ENCODE peak calls at places on chromosomes 7 and 10, in ten cellular contexts. S, G, Y, Q, Z, A, T, X, B and W are unnamed samples.

GRCh38 chr7:111126987-111127386 is 36.1 kb downstream of the LRRN3 start:
- DNase-seq in A (no peak), T (no peak), X (no peak), Y (no peak), B (peak; percentile 62), G (peak; percentile 61), Q (no peak), Z (no peak), S (no peak), W (no peak)

GRCh38 chr7:107009846-107010203 is 34.7 kb upstream of the PRKAR2B start:
- DNase-seq in G (no peak), Q (no peak), S (no peak), Z (no peak), T (no peak), B (no peak), Y (no peak), X (no peak), A (no peak), W (no peak)

GRCh38 chr7:96118449-96119001 is 203.4 kb downstream of the SLC25A13 start:
- DNase-seq in B (no peak), Q (no peak), T (no peak), Y (no peak), Z (no peak), A (no peak), S (no peak), G (no peak), X (no peak), W (no peak)

GRCh38 chr10:34316154-34316553 is 498.9 kb downstream of the PARD3 start:
- DNase-seq in T (no peak), S (no peak), Z (no peak), X (no peak), Q (no peak), B (no peak), G (no peak), A (no peak), Y (no peak), W (no peak)

GRCh38 chr10:87863102-87863943 is at the start of the genes KLLN and PTEN:
- DNase-seq in T (peak; percentile 92), S (peak; percentile 90), G (peak; percentile 95), X (peak; percentile 85), Q (peak; percentile 97), B (peak; percentile 92), Z (peak; percentile 84), Y (peak; percentile 92), A (peak; percentile 96), W (peak; percentile 94)

GRCh38 chr10:103554488-103555320 is 61.2 kb downstream of the NEURL1 start:
- DNase-seq in Z (peak; percentile 21), S (peak; percentile 67), A (no peak), Y (no peak), T (peak; percentile 62), B (peak; percentile 68), G (peak; percentile 55), Q (no peak), X (peak; percentile 19), W (peak; percentile 59)

GRCh38 chr7:83849135-83849534 is 200.2 kb upstream of the SEMA3E start:
- DNase-seq in B (no peak), Q (no peak), Z (no peak), Y (no peak), T (no peak), X (no peak), S (no peak), A (no peak), G (peak; percentile 27), W (no peak)

GRCh38 chr10:52485486-52485885 is 171.4 kb downstream of the DKK1 start:
- DNase-seq in G (no peak), X (no peak), Z (no peak), T (no peak), Q (no peak), A (no peak), Y (no peak), S (no peak), B (no peak), W (no peak)

GRCh38 chr7:121202834-121203233 is 126.0 kb upstream of the WNT16 start:
- DNase-seq in X (no peak), S (no peak), A (no peak), B (peak; percentile 13), Y (no peak), T (no peak), G (no peak), Z (no peak), Q (no peak), W (no peak)

GRCh38 chr7:121211253-121211652 is 117.5 kb upstream of the WNT16 start:
- DNase-seq in Z (no peak), Q (no peak), S (no peak), X (no peak), B (no peak), G (no peak), A (no peak), Y (no peak), T (no peak), W (no peak)

GRCh38 chr7:121202125-121202524 is 126.7 kb upstream of the WNT16 start:
- DNase-seq in B (no peak), Q (no peak), T (no peak), Z (no peak), G (no peak), S (no peak), X (no peak), Y (no peak), A (no peak), W (no peak)

GRCh38 chr7:121204537-121204936 is 124.3 kb upstream of the WNT16 start:
- DNase-seq in Q (no peak), B (peak; percentile 41), T (no peak), A (no peak), Z (peak; percentile 72), X (no peak), S (no peak), G (no peak), Y (no peak), W (no peak)

GRCh38 chr7:121205777-121206176 is 123.0 kb upstream of the WNT16 start:
- DNase-seq in Z (no peak), A (no peak), T (no peak), X (no peak), Q (no peak), G (no peak), Y (no peak), S (no peak), B (no peak), W (no peak)
- H3K4me3 ChIP-seq in Z (no peak overlapping the region), A (no peak overlapping the region), T (no peak overlapping the region), X (no peak overlapping the region), Q (no peak overlapping the region), G (no peak overlapping the region), Y (no peak overlapping the region), S (no peak overlapping the region), B (no peak overlapping the region), W (no peak overlapping the region)

DNA sequence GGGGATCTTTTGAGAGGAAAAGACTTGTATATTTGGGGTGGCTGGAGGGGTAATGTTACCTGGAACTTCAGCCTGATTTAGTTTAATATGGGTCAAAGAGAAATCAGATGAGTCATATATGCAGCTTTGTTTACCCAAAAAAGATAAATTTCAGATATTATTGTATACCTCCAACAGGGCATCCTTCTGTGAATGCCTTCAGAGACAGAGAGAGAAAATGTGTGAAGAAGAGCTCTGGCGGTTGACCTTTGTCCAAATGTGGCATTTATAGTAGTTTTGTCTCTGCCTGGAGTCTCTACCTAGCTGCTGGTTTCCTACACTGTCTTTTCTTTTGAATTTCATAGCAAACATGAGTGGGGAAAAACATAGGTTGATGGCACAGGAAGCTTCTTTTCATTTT is 21.6 kb downstream of the LRMDA start:
- DNase-seq in B (no peak), S (no peak), Y (no peak), Z (no peak), T (no peak), A (no peak), G (no peak), X (no peak), Q (no peak), W (no peak)
- H3K4me3 ChIP-seq in B (no peak overlapping the region), S (no peak overlapping the region), Y (no peak overlapping the region), Z (no peak overlapping the region), T (no peak overlapping the region), A (no peak overlapping the region), G (no peak overlapping the region), X (no peak overlapping the region), Q (no peak overlapping the region), W (no peak overlapping the region)

GRCh38 chr10:124543146-124543545 is 81.5 kb downstream of the LHPP start:
- DNase-seq in Q (no peak), T (no peak), G (no peak), S (no peak), Z (no peak), X (no peak), Y (no peak), A (no peak), B (no peak), W (no peak)
- H3K4me3 ChIP-seq in Q (no peak overlapping the region), T (no peak overlapping the region), G (no peak overlapping the region), S (no peak overlapping the region), Z (no peak overlapping the region), X (no peak overlapping the region), Y (no peak overlapping the region), A (no peak overlapping the region), B (no peak overlapping the region), W (no peak overlapping the region)

GRCh38 chr7:27102578-27103442 is at the start of gene HOXA2:
- DNase-seq in S (no peak), Z (no peak), X (no peak), G (no peak), B (no peak), A (no peak), Q (no peak), Y (no peak), T (no peak), W (peak; percentile 48)

GRCh38 chr7:27103489-27104226 is 1.2 kb upstream of the HOXA2 start:
- DNase-seq in X (no peak), Y (no peak), B (no peak), A (no peak), T (no peak), Z (no peak), S (no peak), G (no peak), Q (no peak), W (no peak)

GRCh38 chr7:27105161-27106122 is 3.0 kb upstream of the HOXA2 start:
- DNase-seq in A (no peak), T (no peak), B (no peak), Q (no peak), Y (no peak), G (no peak), X (no peak), Z (no peak), S (no peak), W (no peak)

GRCh38 chr7:27106181-27106905 is 3.9 kb upstream of the HOXA2 start:
- DNase-seq in G (no peak), B (no peak), Q (no peak), S (no peak), X (no peak), T (no peak), Y (no peak), A (no peak), Z (no peak), W (no peak)

DNA sequence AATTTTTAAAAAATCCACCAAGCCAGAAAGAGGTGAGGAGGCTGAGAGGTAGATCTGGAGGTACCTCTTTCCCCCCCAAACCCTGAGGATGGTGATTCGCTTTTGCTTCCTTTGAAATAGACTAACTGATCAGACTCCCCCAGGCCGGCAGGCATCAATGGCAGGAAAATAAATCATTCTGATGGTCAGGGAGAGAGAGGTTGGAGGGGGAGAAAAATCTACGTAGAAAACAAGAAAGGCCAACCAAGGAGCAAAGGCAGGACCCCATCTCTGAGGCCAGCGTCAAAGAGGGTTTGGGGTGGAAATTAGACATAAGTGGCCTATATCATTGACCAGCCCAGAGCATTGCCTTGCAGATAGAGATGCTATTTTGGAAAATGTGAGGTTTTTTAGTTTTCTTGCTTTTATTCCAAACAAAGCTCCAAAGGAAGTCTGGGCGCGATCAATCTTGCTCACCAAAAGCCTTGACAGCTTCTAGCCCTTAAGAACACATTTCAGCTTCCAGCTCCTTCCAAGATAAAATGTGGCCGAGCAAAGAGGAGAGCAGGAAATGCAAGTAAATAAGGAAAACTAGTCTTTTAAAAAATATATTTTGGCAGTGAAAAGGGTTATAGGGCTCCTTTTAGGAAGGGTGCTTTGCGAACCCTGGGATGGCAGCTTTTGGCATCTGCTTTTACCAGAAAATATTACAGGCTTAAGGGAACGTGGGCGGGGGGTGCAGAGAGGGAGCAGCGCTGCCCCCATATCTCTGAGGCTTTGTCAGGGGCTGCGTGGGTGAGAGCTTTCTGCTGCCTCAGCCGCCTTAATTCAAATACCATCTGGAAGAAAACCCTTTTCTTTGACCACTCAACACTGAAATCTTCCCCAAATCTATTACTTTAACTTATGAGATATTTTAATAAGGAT is 2.0 kb upstream of the HOXA2 start:
- DNase-seq in S (no peak), A (no peak), Q (no peak), G (no peak), Y (no peak), X (no peak), B (no peak), Z (no peak), T (no peak), W (no peak)
- H3K4me3 ChIP-seq in S (no peak overlapping the region), A (no peak overlapping the region), Q (no peak overlapping the region), G (no peak overlapping the region), Y (no peak overlapping the region), X (no peak overlapping the region), B (no peak overlapping the region), Z (no peak overlapping the region), T (no peak overlapping the region), W (peak overlapping the region; percentile 58)